ENCODE peak calls at places on chromosomes 5 and 9, in nine cellular contexts. One of them, this sample, is unnamed.

GRCh38 chr9:100216178-100216787 is 117.2 kb downstream of the INVS start:
- DNase-seq in BJ: no peak
- DNase-seq in ACHN: peak
- DNase-seq in neural progenitor cell: peak
- DNase-seq in GM12864: peak
- DNase-seq in stimulated activated CD8-positive, alpha-beta memory T cell treated with anti-CD3 and anti-CD28 coated beads, Interleukin-4, amount 100 ng/mL, for 24 hours: peak
- DNase-seq in COR-L47: no peak
- DNase-seq in G401: peak
- DNase-seq in type B pancreatic cell: no peak
- DNase-seq in this sample: peak

GRCh38 chr5:180129291-180130190 is 58.0 kb upstream of the RNF130 start:
- DNase-seq in BJ: no peak
- DNase-seq in ACHN: no peak
- DNase-seq in neural progenitor cell: no peak
- DNase-seq in GM12864: no peak
- DNase-seq in stimulated activated CD8-positive, alpha-beta memory T cell treated with anti-CD3 and anti-CD28 coated beads, Interleukin-4, amount 100 ng/mL, for 24 hours: no peak
- DNase-seq in COR-L47: no peak
- DNase-seq in G401: no peak
- DNase-seq in type B pancreatic cell: peak
- DNase-seq in this sample: no peak

GRCh38 chr5:135462304-135462703 is 10.2 kb upstream of the TIFAB start:
- DNase-seq in BJ: no peak
- DNase-seq in ACHN: peak
- DNase-seq in neural progenitor cell: peak
- DNase-seq in GM12864: peak
- DNase-seq in stimulated activated CD8-positive, alpha-beta memory T cell treated with anti-CD3 and anti-CD28 coated beads, Interleukin-4, amount 100 ng/mL, for 24 hours: no peak
- DNase-seq in COR-L47: peak
- DNase-seq in G401: peak
- DNase-seq in type B pancreatic cell: no peak
- DNase-seq in this sample: no peak

GRCh38 chr5:127022846-127023245 is 7.5 kb downstream of the MARCHF3 start:
- DNase-seq in BJ: no peak
- DNase-seq in ACHN: no peak
- DNase-seq in neural progenitor cell: no peak
- DNase-seq in GM12864: no peak
- DNase-seq in stimulated activated CD8-positive, alpha-beta memory T cell treated with anti-CD3 and anti-CD28 coated beads, Interleukin-4, amount 100 ng/mL, for 24 hours: no peak
- DNase-seq in COR-L47: no peak
- DNase-seq in G401: no peak
- DNase-seq in type B pancreatic cell: no peak
- DNase-seq in this sample: no peak

GRCh38 chr9:88476491-88477271 is 58.3 kb upstream of the NXNL2 start:
- DNase-seq in BJ: peak
- DNase-seq in ACHN: peak
- DNase-seq in neural progenitor cell: peak
- DNase-seq in GM12864: no peak
- DNase-seq in stimulated activated CD8-positive, alpha-beta memory T cell treated with anti-CD3 and anti-CD28 coated beads, Interleukin-4, amount 100 ng/mL, for 24 hours: no peak
- DNase-seq in COR-L47: no peak
- DNase-seq in G401: peak
- DNase-seq in type B pancreatic cell: no peak
- DNase-seq in this sample: peak

GRCh38 chr9:96425500-96426169 is 7.5 kb upstream of the ZNF367 start:
- DNase-seq in BJ: no peak
- DNase-seq in ACHN: no peak
- DNase-seq in neural progenitor cell: no peak
- DNase-seq in GM12864: no peak
- DNase-seq in stimulated activated CD8-positive, alpha-beta memory T cell treated with anti-CD3 and anti-CD28 coated beads, Interleukin-4, amount 100 ng/mL, for 24 hours: no peak
- DNase-seq in COR-L47: no peak
- DNase-seq in G401: no peak
- DNase-seq in type B pancreatic cell: no peak
- DNase-seq in this sample: no peak

GRCh38 chr9:117809751-117810150 is 105.5 kb downstream of the TLR4 start:
- DNase-seq in BJ: no peak
- DNase-seq in ACHN: no peak
- DNase-seq in neural progenitor cell: no peak
- DNase-seq in GM12864: no peak
- DNase-seq in stimulated activated CD8-positive, alpha-beta memory T cell treated with anti-CD3 and anti-CD28 coated beads, Interleukin-4, amount 100 ng/mL, for 24 hours: no peak
- DNase-seq in COR-L47: no peak
- DNase-seq in G401: no peak
- DNase-seq in type B pancreatic cell: no peak
- DNase-seq in this sample: no peak

GRCh38 chr9:479951-480350 is 265.3 kb downstream of the DOCK8 start:
- DNase-seq in BJ: no peak
- DNase-seq in ACHN: peak
- DNase-seq in neural progenitor cell: no peak
- DNase-seq in GM12864: no peak
- DNase-seq in stimulated activated CD8-positive, alpha-beta memory T cell treated with anti-CD3 and anti-CD28 coated beads, Interleukin-4, amount 100 ng/mL, for 24 hours: no peak
- DNase-seq in COR-L47: no peak
- DNase-seq in G401: no peak
- DNase-seq in type B pancreatic cell: no peak
- DNase-seq in this sample: no peak

GRCh38 chr5:124705577-124705976 is 40.9 kb downstream of the ZNF608 start:
- DNase-seq in BJ: no peak
- DNase-seq in ACHN: no peak
- DNase-seq in neural progenitor cell: no peak
- DNase-seq in GM12864: no peak
- DNase-seq in stimulated activated CD8-positive, alpha-beta memory T cell treated with anti-CD3 and anti-CD28 coated beads, Interleukin-4, amount 100 ng/mL, for 24 hours: no peak
- DNase-seq in COR-L47: no peak
- DNase-seq in G401: no peak
- DNase-seq in type B pancreatic cell: no peak
- DNase-seq in this sample: no peak

GRCh38 chr9:126363847-126364671 is 37.4 kb downstream of the MVB12B start:
- DNase-seq in BJ: no peak
- DNase-seq in ACHN: no peak
- DNase-seq in neural progenitor cell: no peak
- DNase-seq in GM12864: no peak
- DNase-seq in stimulated activated CD8-positive, alpha-beta memory T cell treated with anti-CD3 and anti-CD28 coated beads, Interleukin-4, amount 100 ng/mL, for 24 hours: no peak
- DNase-seq in COR-L47: no peak
- DNase-seq in G401: no peak
- DNase-seq in type B pancreatic cell: no peak
- DNase-seq in this sample: no peak

GRCh38 chr5:179613460-179614071 is 9.9 kb downstream of the HNRNPH1 start:
- DNase-seq in BJ: no peak
- DNase-seq in ACHN: no peak
- DNase-seq in neural progenitor cell: no peak
- DNase-seq in GM12864: no peak
- DNase-seq in stimulated activated CD8-positive, alpha-beta memory T cell treated with anti-CD3 and anti-CD28 coated beads, Interleukin-4, amount 100 ng/mL, for 24 hours: no peak
- DNase-seq in COR-L47: no peak
- DNase-seq in G401: no peak
- DNase-seq in type B pancreatic cell: no peak
- DNase-seq in this sample: no peak

GRCh38 chr5:153159611-153160010 is 330.9 kb upstream of the GRIA1 start:
- DNase-seq in BJ: peak
- DNase-seq in ACHN: no peak
- DNase-seq in neural progenitor cell: no peak
- DNase-seq in GM12864: no peak
- DNase-seq in stimulated activated CD8-positive, alpha-beta memory T cell treated with anti-CD3 and anti-CD28 coated beads, Interleukin-4, amount 100 ng/mL, for 24 hours: no peak
- DNase-seq in COR-L47: no peak
- DNase-seq in G401: no peak
- DNase-seq in type B pancreatic cell: no peak
- DNase-seq in this sample: no peak

GRCh38 chr9:120767451-120767850 is 25.8 kb downstream of the FBXW2 start:
- DNase-seq in BJ: no peak
- DNase-seq in ACHN: no peak
- DNase-seq in neural progenitor cell: no peak
- DNase-seq in GM12864: no peak
- DNase-seq in stimulated activated CD8-positive, alpha-beta memory T cell treated with anti-CD3 and anti-CD28 coated beads, Interleukin-4, amount 100 ng/mL, for 24 hours: no peak
- DNase-seq in COR-L47: no peak
- DNase-seq in G401: no peak
- DNase-seq in type B pancreatic cell: no peak
- DNase-seq in this sample: no peak

GRCh38 chr9:81174023-81174422 is 515.3 kb downstream of the TLE1 start:
- DNase-seq in BJ: no peak
- DNase-seq in ACHN: peak
- DNase-seq in neural progenitor cell: no peak
- DNase-seq in GM12864: no peak
- DNase-seq in stimulated activated CD8-positive, alpha-beta memory T cell treated with anti-CD3 and anti-CD28 coated beads, Interleukin-4, amount 100 ng/mL, for 24 hours: no peak
- DNase-seq in COR-L47: no peak
- DNase-seq in G401: no peak
- DNase-seq in type B pancreatic cell: no peak
- DNase-seq in this sample: no peak

GRCh38 chr9:77649109-77649812 is 1.1 kb upstream of the GNA14 start:
- DNase-seq in BJ: no peak
- DNase-seq in ACHN: peak
- DNase-seq in neural progenitor cell: no peak
- DNase-seq in GM12864: no peak
- DNase-seq in stimulated activated CD8-positive, alpha-beta memory T cell treated with anti-CD3 and anti-CD28 coated beads, Interleukin-4, amount 100 ng/mL, for 24 hours: no peak
- DNase-seq in COR-L47: no peak
- DNase-seq in G401: no peak
- DNase-seq in type B pancreatic cell: no peak
- DNase-seq in this sample: no peak

This sample was measured in GM12878.